ENCODE peak calls at places on chromosomes 2 and 18, in seven cellular contexts. W, Y, Z, B, T, A and O are unnamed samples.

GRCh38 chr2:60938301-60938700 is 56.9 kb downstream of the REL start:
- DNase-seq in Y (no peak), T (no peak), B (no peak), W (no peak), Z (no peak), A (no peak), O (no peak)

GRCh38 chr2:39718483-39718882 is 52.8 kb downstream of the TMEM178A start:
- DNase-seq in A (peak), B (no peak), W (no peak), Y (no peak), T (no peak), Z (no peak), O (no peak)

GRCh38 chr2:108594982-108595464 is 60.8 kb downstream of the LIMS1 start:
- DNase-seq in Z (peak), T (no peak), A (peak), B (no peak), Y (no peak), W (no peak), O (no peak)

GRCh38 chr2:121699421-121700328 is 37.0 kb downstream of the NIFK start:
- DNase-seq in Y (no peak), T (peak), Z (peak), W (no peak), B (peak), A (peak), O (peak)

GRCh38 chr18:41613210-41613609 is 341.8 kb upstream of the PIK3C3 start:
- DNase-seq in Y (no peak), B (no peak), W (no peak), T (no peak), A (no peak), Z (no peak), O (no peak)

GRCh38 chr2:96580771-96581170 is 44.2 kb downstream of the ARID5A start:
- DNase-seq in A (peak), Y (peak), T (no peak), Z (peak), B (no peak), W (no peak), O (no peak)

GRCh38 chr2:176637497-176638166 is 368.4 kb downstream of the MTX2 start:
- DNase-seq in Y (peak), T (no peak), A (no peak), W (peak), Z (no peak), B (peak), O (peak)

GRCh38 chr18:25464211-25464610 is 112.2 kb upstream of the ZNF521 start:
- DNase-seq in W (no peak), A (no peak), Z (no peak), Y (no peak), T (no peak), B (no peak), O (no peak)

GRCh38 chr2:194304191-194304590 is 1352.8 kb upstream of the SLC39A10 start:
- DNase-seq in T (no peak), A (no peak), W (no peak), Y (no peak), Z (no peak), B (no peak), O (no peak)

GRCh38 chr2:230934291-230935131 is 9.5 kb upstream of the GPR55 start:
- DNase-seq in A (no peak), Z (no peak), T (no peak), B (no peak), Y (no peak), W (peak), O (no peak)

GRCh38 chr2:191923652-191923997 is 76.7 kb upstream of the CAVIN2 start:
- DNase-seq in A (no peak), B (no peak), T (no peak), Y (no peak), Z (no peak), W (no peak), O (no peak)

GRCh38 chr2:129699781-129700573 is 279.5 kb upstream of the RAB6C start:
- DNase-seq in T (no peak), A (no peak), B (no peak), Z (no peak), Y (no peak), W (no peak), O (no peak)

GRCh38 chr18:79458131-79458838 is 62.6 kb downstream of the NFATC1 start:
- DNase-seq in Z (no peak), Y (no peak), A (peak), B (no peak), T (no peak), W (no peak), O (no peak)

GRCh38 chr2:121099329-121100318 is 185.4 kb downstream of the TFCP2L1 start:
- DNase-seq in Y (peak), T (no peak), A (no peak), Z (no peak), W (peak), B (no peak), O (no peak)

GRCh38 chr2:100397117-100397860 is 20.2 kb downstream of the CHST10 start:
- DNase-seq in B (no peak), T (no peak), Y (peak), Z (no peak), W (no peak), A (no peak), O (no peak)

GRCh38 chr2:28955492-28955891 is 25.6 kb upstream of the TOGARAM2 start:
- DNase-seq in B (no peak), Y (no peak), W (no peak), T (no peak), Z (no peak), A (no peak), O (no peak)
- TF ChIP-seq TAF1 in B (no peak), Y (no peak), W (no peak), T (no peak), Z (no peak), A (no peak), O (no peak)

DNA sequence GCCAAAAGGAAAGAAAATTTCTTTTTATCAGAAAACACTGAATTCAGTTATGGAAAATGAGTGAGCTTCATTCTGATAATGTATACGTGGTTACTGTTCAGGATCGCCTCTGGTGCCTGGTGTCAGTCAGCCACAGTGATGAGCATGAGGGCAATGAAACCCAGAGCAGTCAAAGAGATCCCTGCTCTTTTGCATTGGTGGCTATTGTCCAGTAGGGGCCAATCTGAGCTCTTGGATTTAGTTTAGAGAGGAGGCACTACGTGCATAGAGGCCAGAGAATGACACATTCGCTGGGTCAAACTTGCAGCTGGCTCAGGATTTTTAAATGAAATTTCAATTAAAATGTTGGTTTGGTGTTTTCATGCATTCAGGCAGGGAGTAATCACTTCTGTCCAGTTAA is 522.9 kb downstream of the TMEM182 start:
- DNase-seq in T (no peak), B (no peak), Y (no peak), A (no peak), Z (no peak), W (no peak), O (no peak)
- TF ChIP-seq TAF1 in T (no peak), B (no peak), Y (no peak), A (no peak), Z (no peak), W (no peak), O (no peak)

DNA sequence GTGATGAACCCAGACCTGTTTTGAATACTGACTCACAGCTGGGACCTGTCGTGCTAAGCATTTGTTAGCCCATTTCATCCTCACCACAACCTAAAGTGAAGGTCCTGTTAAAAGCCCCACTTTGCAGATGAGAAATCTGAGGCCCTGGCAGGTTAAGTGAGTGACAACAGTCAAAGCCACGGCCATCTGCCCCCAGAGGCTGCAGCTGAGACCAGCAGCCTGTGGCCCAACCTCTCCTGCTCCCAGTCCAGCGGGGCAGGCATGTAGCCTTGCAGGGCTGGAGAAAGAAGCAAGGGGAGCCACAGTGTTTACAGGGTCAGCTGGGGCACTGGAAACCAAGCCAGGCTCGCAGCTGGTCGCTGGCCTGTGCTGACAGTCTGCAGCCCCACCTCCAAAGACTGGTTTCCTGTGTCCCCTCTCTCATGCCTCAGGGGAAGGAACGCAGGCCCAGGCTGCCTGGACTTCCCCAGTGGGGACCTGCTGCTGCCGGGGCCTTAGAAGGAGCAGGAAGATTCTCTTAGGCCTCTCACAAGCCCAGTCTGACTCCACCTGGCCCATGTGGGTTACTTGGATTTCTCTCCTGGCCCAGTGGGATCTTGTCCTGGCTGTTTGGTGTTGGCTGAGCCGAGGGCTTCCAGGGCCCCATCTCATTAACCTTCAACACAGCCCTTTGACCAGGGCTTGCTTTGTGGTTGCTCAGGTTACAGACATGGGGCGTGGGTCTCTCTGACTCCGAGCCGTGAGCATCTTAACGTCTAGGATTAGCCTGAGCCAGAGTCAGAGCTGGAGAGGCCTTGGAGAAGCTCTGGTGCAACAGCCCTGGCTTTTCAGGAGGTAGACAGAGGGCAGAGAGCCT is 1.7 kb downstream of the INPP5D start:
- DNase-seq in B (no peak), A (peak), W (no peak), Y (peak), T (no peak), Z (peak), O (no peak)
- TF ChIP-seq TAF1 in B (no peak), A (peak), W (no peak), Y (no peak), T (peak), Z (no peak), O (peak)

DNA sequence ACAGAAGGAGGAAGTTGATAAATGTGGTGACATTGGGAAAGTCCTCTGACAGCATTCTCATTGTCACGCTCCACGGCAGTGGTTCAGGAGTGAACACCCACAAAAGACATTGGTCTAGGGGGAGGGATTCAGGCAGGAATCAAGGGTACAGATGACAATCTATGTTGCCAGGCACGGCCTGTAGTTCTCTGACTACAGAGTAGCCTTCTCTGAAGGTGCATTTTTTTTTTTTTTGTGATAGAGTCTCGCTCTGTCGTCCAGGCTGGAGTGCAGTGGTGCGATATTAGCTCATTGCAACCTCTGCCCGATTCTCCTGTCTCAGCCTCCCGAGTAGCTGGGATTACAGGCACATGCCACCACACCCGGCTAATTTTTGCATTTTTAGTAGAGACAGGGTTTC is 7.4 kb upstream of the MOB1A start:
- DNase-seq in Z (peak), A (no peak), Y (no peak), T (peak), B (peak), W (no peak), O (peak)
- TF ChIP-seq TAF1 in Z (peak), A (no peak), Y (no peak), T (no peak), B (no peak), W (no peak), O (no peak)

GRCh38 chr2:149716687-149717086 is 129.1 kb upstream of the MMADHC start:
- DNase-seq in Z (no peak), W (no peak), Y (no peak), A (no peak), T (no peak), B (no peak), O (no peak)
- TF ChIP-seq TAF1 in Z (no peak), W (no peak), Y (no peak), A (no peak), T (no peak), B (no peak), O (no peak)

GRCh38 chr2:12702661-12703121 is 14.0 kb upstream of the TRIB2 start:
- DNase-seq in Z (no peak), W (no peak), Y (no peak), B (no peak), T (no peak), A (no peak), O (no peak)

GRCh38 chr2:12700989-12701388 is 15.7 kb upstream of the TRIB2 start:
- DNase-seq in Z (no peak), T (no peak), W (no peak), Y (no peak), A (no peak), B (no peak), O (no peak)

GRCh38 chr2:12704378-12704777 is 12.4 kb upstream of the TRIB2 start:
- DNase-seq in W (no peak), T (no peak), A (no peak), Y (no peak), Z (no peak), B (no peak), O (no peak)

GRCh38 chr2:12705230-12705629 is 11.5 kb upstream of the TRIB2 start:
- DNase-seq in Z (no peak), W (no peak), T (no peak), A (no peak), B (no peak), Y (no peak), O (no peak)

GRCh38 chr2:12701786-12702660 is 14.7 kb upstream of the TRIB2 start:
- DNase-seq in Y (no peak), Z (no peak), W (no peak), T (no peak), A (no peak), B (no peak), O (no peak)
- TF ChIP-seq TAF1 in Y (no peak), Z (no peak), W (no peak), T (no peak), A (no peak), B (no peak), O (no peak)

GRCh38 chr2:232308986-232309385 is 69.6 kb upstream of the ALPP start:
- DNase-seq in B (no peak), A (no peak), W (no peak), Y (no peak), T (no peak), Z (no peak), O (no peak)

GRCh38 chr2:232310189-232310588 is 68.4 kb upstream of the ALPP start:
- DNase-seq in B (no peak), W (no peak), T (no peak), Z (no peak), Y (no peak), A (no peak), O (no peak)

GRCh38 chr2:232310690-232311089 is 67.9 kb upstream of the ALPP start:
- DNase-seq in T (no peak), W (no peak), Y (no peak), Z (no peak), A (no peak), B (no peak), O (no peak)

GRCh38 chr2:232307854-232308253 is 70.7 kb upstream of the ALPP start:
- DNase-seq in A (no peak), W (no peak), Y (no peak), T (no peak), B (no peak), Z (no peak), O (no peak)

GRCh38 chr2:232309592-232309991 is 69.0 kb upstream of the ALPP start:
- DNase-seq in B (no peak), T (no peak), A (no peak), Y (no peak), W (no peak), Z (no peak), O (no peak)
- TF ChIP-seq TAF1 in B (no peak), T (no peak), A (no peak), Y (no peak), W (no peak), Z (no peak), O (no peak)